ENCODE peak calls at places on chromosomes 16 and 17, in eight cellular contexts. F, R, L, A, I, E, O and N are unnamed samples. For H3K27me3, the result is how much of the 10 kb centered on the place peaks cover.

GRCh38 chr16:273547-274421 is 2.0 kb downstream of the RGS11 start:
- DNase-seq in F (no peak), R (peak), L (no peak), A (no peak), I (peak), E (no peak), O (no peak), N (no peak)

GRCh38 chr17:38454528-38454927 is 26.3 kb downstream of the ARHGAP23 start:
- DNase-seq in F (peak), R (peak), L (peak), A (no peak), I (peak), E (peak), O (peak), N (peak)

GRCh38 chr16:58507195-58507962 is 7.4 kb downstream of the NDRG4 start:
- DNase-seq in F (no peak), R (no peak), L (no peak), A (no peak), I (no peak), E (no peak), O (peak), N (no peak)

GRCh38 chr16:34743115-34743514 is 1283.7 kb downstream of the TP53TG3F start:
- DNase-seq in F (no peak), R (no peak), L (no peak), A (no peak), I (no peak), E (no peak), O (no peak), N (no peak)

GRCh38 chr17:81124377-81124776 is 40.9 kb upstream of the PVALEF start:
- DNase-seq in F (no peak), R (no peak), L (no peak), A (no peak), I (no peak), E (no peak), O (no peak), N (no peak)

GRCh38 chr16:64700628-64701027 is 421.2 kb downstream of the CDH11 start:
- DNase-seq in F (no peak), R (no peak), L (no peak), A (no peak), I (no peak), E (no peak), O (no peak), N (no peak)

GRCh38 chr16:84836234-84836647 is 16.5 kb downstream of the CRISPLD2 start:
- DNase-seq in F (peak), R (no peak), L (peak), A (peak), I (peak), E (peak), O (peak), N (peak)

GRCh38 chr17:54007855-54008254 is 185.1 kb downstream of the KIF2B start:
- DNase-seq in F (no peak), R (no peak), L (no peak), A (peak), I (no peak), E (no peak), O (no peak), N (no peak)

GRCh38 chr16:67155305-67156145 is 4.2 kb downstream of the TRADD start:
- DNase-seq in F (peak), R (peak), L (peak), A (peak), I (peak), E (peak), O (peak), N (peak)

GRCh38 chr17:70070297-70071027 is 4.6 kb upstream of the KCNJ16 start:
- DNase-seq in F (no peak), R (no peak), L (no peak), A (no peak), I (peak), E (peak), O (no peak), N (no peak)

GRCh38 chr17:46930083-46930482 is 7.1 kb downstream of the GOSR2 start:
- DNase-seq in F (no peak), R (no peak), L (no peak), A (no peak), I (no peak), E (no peak), O (no peak), N (no peak)

GRCh38 chr17:36198831-36199465 is 2.4 kb upstream of the CCL3L1 start:
- DNase-seq in F (no peak), R (no peak), L (no peak), A (peak), I (no peak), E (no peak), O (no peak), N (no peak)

GRCh38 chr16:50196736-50197135 is 43.6 kb downstream of the TENT4B start:
- DNase-seq in F (peak), R (no peak), L (no peak), A (no peak), I (no peak), E (peak), O (no peak), N (no peak)

GRCh38 chr17:41959336-41960095 is 7.1 kb upstream of the CNP start:
- DNase-seq in F (peak), R (no peak), L (no peak), A (peak), I (peak), E (peak), O (no peak), N (no peak)

GRCh38 chr16:89761304-89761922 is 40.1 kb downstream of the ZNF276 start:
- DNase-seq in F (no peak), R (no peak), L (no peak), A (no peak), I (no peak), E (no peak), O (no peak), N (no peak)

GRCh38 chr17:69326302-69327059 is 452 bp downstream of the ABCA5 start:
- DNase-seq in F (peak), R (no peak), L (no peak), A (peak), I (peak), E (peak), O (no peak), N (no peak)

GRCh38 chr16:73023752-73024570 is 24.0 kb downstream of the ZFHX3 start:
- DNase-seq in F (no peak), R (peak), L (no peak), A (no peak), I (no peak), E (no peak), O (peak), N (no peak)

GRCh38 chr17:12665263-12666210 is at the start of gene MYOCD:
- DNase-seq in F (peak), R (peak), L (peak), A (peak), I (no peak), E (peak), O (peak), N (peak)

GRCh38 chr16:89581861-89582563 is 6.5 kb downstream of the CPNE7 start:
- DNase-seq in F (peak), R (no peak), L (no peak), A (no peak), I (peak), E (peak), O (no peak), N (no peak)

GRCh38 chr17:79039171-79039570 is 15.2 kb downstream of the C1QTNF1 start:
- DNase-seq in F (no peak), R (peak), L (no peak), A (no peak), I (no peak), E (no peak), O (peak), N (peak)

GRCh38 chr16:3283525-3284447 is 495 bp downstream of the ZNF263 start:
- DNase-seq in F (no peak), R (no peak), L (no peak), A (peak), I (no peak), E (peak), O (peak), N (no peak)

GRCh38 chr16:2497116-2497630 is 16.6 kb upstream of the ATP6V0C start:
- DNase-seq in F (peak), R (peak), L (peak), A (no peak), I (no peak), E (no peak), O (no peak), N (no peak)

GRCh38 chr17:9825751-9826150 is at the start of gene GLP2R:
- DNase-seq in F (no peak), R (no peak), L (no peak), A (no peak), I (no peak), E (no peak), O (no peak), N (no peak)

GRCh38 chr17:9020824-9021157 is 519 bp upstream of the NTN1 start:
- DNase-seq in F (no peak), R (no peak), L (no peak), A (no peak), I (no peak), E (no peak), O (peak), N (no peak)

GRCh38 chr17:40480501-40481003 is 20.9 kb downstream of the TNS4 start:
- DNase-seq in F (no peak), R (no peak), L (no peak), A (peak), I (peak), E (no peak), O (no peak), N (no peak)

DNA sequence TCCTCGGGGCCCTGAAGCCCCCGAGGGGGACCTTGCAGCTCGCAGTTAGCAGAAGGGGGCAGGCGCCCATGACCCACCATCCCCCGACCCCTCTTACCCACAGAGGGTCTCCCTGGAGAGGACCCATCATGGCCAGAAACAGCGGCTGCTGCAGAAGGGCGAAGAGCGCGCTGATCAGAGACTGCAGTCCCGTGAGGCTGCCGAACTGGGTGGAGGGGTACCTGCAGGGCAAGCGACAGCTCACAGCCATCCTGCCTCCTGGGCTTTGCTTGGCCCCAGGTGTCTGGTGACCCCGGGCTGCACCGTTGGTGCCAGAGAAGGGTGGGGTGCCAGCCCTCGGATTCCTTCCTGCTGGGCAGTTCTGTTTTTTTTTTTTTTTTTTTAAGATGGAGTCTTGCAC is 13.9 kb upstream of the PITPNA start:
- DNase-seq in F (no peak), R (no peak), L (no peak), A (no peak), I (no peak), E (no peak), O (no peak), N (no peak)
- H3K4me3 ChIP-seq in F (no peak), R (no peak), L (no peak), A (no peak), I (no peak), E (no peak), O (no peak), N (no peak)

DNA sequence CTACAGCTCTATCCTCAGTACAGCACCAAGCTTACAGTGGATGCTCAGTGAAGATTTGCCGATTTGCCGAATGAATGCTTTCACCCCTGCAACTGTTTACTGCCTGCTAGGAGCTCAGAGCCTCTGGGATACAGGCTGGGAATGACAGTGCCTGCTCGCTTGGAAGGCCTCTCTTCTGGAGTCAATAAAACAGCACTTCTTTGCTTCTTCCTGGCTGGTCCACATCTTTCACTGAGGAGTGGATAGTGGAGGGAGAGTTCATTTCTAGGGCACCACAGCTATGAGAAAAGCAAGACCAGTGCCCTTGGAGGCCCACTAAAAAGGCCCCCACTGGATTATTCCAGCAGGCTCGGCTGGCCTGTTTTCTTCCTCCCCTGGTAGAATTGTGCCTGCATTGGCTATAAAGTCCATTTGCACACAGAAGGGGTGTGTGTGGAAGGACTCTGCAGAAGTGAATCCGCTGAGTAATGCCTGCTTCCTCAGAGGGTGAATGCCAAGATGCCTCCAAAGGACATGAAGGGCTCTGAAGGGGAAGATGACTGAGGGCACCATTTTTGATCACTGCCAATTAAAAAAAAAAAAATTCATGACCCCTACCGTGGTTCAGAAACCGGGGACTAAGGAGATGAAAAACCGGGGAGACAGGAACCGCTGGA is 3.2 kb upstream of the USP7 start:
- DNase-seq in F (no peak), R (no peak), L (no peak), A (peak), I (no peak), E (no peak), O (no peak), N (no peak)
- H3K27ac ChIP-seq in F (no peak), R (no peak), L (no peak), A (no peak), I (no peak), E (no peak), O (no peak), N (no peak)

GRCh38 chr16:86494565-86495356 is 15.6 kb upstream of the FOXF1 start:
- DNase-seq in F (no peak), R (no peak), L (no peak), A (peak), I (no peak), E (no peak), O (no peak), N (no peak)

GRCh38 chr16:86492961-86493639 is 17.2 kb upstream of the FOXF1 start:
- DNase-seq in F (no peak), R (no peak), L (no peak), A (no peak), I (no peak), E (no peak), O (no peak), N (no peak)

GRCh38 chr16:86492267-86492960 is 17.9 kb upstream of the FOXF1 start:
- DNase-seq in F (no peak), R (no peak), L (no peak), A (no peak), I (no peak), E (no peak), O (no peak), N (no peak)

GRCh38 chr16:86495357-86495701 is 15.0 kb upstream of the FOXF1 start:
- DNase-seq in F (no peak), R (no peak), L (no peak), A (peak), I (no peak), E (no peak), O (no peak), N (no peak)

DNA sequence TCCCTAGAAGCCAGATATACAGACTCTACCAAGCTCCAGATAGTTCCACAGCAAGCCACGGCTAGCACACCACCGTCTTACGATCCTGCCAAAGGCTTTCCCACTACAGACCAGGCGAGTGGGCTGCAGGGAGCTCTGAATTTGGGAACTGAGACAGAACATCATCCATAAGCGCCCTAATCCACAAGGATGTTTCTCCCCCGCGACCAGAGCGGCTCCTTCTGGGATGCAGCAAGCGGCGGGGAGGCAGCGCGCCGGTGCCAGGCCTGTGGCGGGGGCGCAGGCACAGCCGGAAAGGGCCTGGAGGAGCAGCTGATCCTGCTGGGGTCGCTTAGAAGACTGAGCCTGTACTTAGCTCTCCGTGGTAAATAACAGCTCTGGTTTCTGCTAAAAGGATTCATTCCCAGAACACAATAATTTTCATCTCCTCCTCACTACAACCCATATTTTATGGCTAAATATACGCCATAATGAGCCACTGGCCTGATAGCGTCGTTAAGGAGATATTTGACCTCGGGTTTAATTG is 16.2 kb upstream of the FOXF1 start:
- DNase-seq in F (no peak), R (no peak), L (no peak), A (no peak), I (no peak), E (no peak), O (no peak), N (no peak)
- H3K27me3 ChIP-seq in F (half or more), R (half or more), L (half or more), A (half or more), I (half or more), E (under half), O (under half), N (under half)

GRCh38 chr17:49005140-49005539 is 8.0 kb downstream of the IGF2BP1 start:
- DNase-seq in F (no peak), R (no peak), L (no peak), A (no peak), I (no peak), E (no peak), O (no peak), N (no peak)
- H3K4me3 ChIP-seq in F (no peak), R (no peak), L (no peak), A (no peak), I (no peak), E (no peak), O (no peak), N (no peak)

GRCh38 chr17:74442670-74443515 is 11.0 kb downstream of the GPRC5C start:
- DNase-seq in F (peak), R (peak), L (peak), A (no peak), I (peak), E (no peak), O (peak), N (peak)
- H3K27ac ChIP-seq in F (peak), R (peak), L (peak), A (no peak), I (peak), E (no peak), O (peak), N (peak)

GRCh38 chr17:48625502-48626201 is 506 bp downstream of the HOXB9 start:
- DNase-seq in F (no peak), R (no peak), L (no peak), A (peak), I (peak), E (no peak), O (no peak), N (no peak)
- H3K27me3 ChIP-seq in F (half or more), R (half or more), L (half or more), A (half or more), I (half or more), E (half or more), O (under half), N (under half)